ENCODE peak calls at places on chromosome 17, in five cellular contexts. S is tibial nerve; L is CD8-positive, alpha-beta T cell; N is OCI-LY7; W is small intestine. B is an unnamed sample.

GRCh38 chr17:20095366-20096080 is 86.4 kb downstream of the SPECC1 start:
- DNase-seq in S (peak; percentile 76), L (no peak), N (no peak), W (peak; percentile 4), B (peak; percentile 45)

GRCh38 chr17:81165246-81166032 is at the start of gene PVALEF:
- DNase-seq in S (no peak), L (no peak), N (no peak), W (peak; percentile 43), B (no peak)

GRCh38 chr17:65987988-65988387 is 203.9 kb downstream of the CEP112 start:
- DNase-seq in S (no peak), L (no peak), N (peak; percentile 38), W (peak; percentile 70), B (peak; percentile 31)

GRCh38 chr17:61338000-61338864 is 61.4 kb upstream of the TBX2 start:
- DNase-seq in S (no peak), L (no peak), N (no peak), W (no peak), B (no peak)

GRCh38 chr17:47254403-47254943 is 846 bp downstream of the ITGB3 start:
- DNase-seq in S (no peak), L (no peak), N (no peak), W (no peak), B (no peak)

GRCh38 chr17:65182233-65182632 is 45.1 kb downstream of the RGS9 start:
- DNase-seq in S (no peak), L (no peak), N (peak; percentile 65), W (no peak), B (no peak)

GRCh38 chr17:38428643-38429371 is 543 bp downstream of the ARHGAP23 start:
- DNase-seq in S (no peak), L (no peak), N (peak; percentile 39), W (no peak), B (no peak)

GRCh38 chr17:39612291-39612894 is 4.7 kb upstream of the NEUROD2 start:
- DNase-seq in S (no peak), L (no peak), N (no peak), W (no peak), B (no peak)

GRCh38 chr17:50944054-50944901 is 78.1 kb upstream of the TOB1 start:
- DNase-seq in S (peak; percentile 61), L (peak; percentile 75), N (peak; percentile 41), W (peak; percentile 87), B (no peak)

GRCh38 chr17:80761421-80761871 is 216.8 kb downstream of the RPTOR start:
- DNase-seq in S (no peak), L (peak; percentile 65), N (no peak), W (no peak), B (no peak)

GRCh38 chr17:50536683-50537646 is 4.4 kb downstream of the EPN3 start:
- DNase-seq in S (no peak), L (no peak), N (no peak), W (no peak), B (no peak)

GRCh38 chr17:34370376-34370996 is 7.5 kb upstream of the CCL1 start:
- DNase-seq in S (no peak), L (no peak), N (peak; percentile 35), W (no peak), B (no peak)

GRCh38 chr17:74190807-74191206 is 12.7 kb upstream of the RPL38 start:
- DNase-seq in S (no peak), L (no peak), N (no peak), W (no peak), B (no peak)

GRCh38 chr17:66952031-66952524 is 12.4 kb upstream of the CACNG4 start:
- DNase-seq in S (no peak), L (no peak), N (no peak), W (peak; percentile 76), B (no peak)

GRCh38 chr17:46184696-46185095 is 8.5 kb downstream of the KANSL1 start:
- DNase-seq in S (no peak), L (no peak), N (no peak), W (no peak), B (no peak)

GRCh38 chr17:9367186-9367585 is 208.4 kb downstream of the STX8 start:
- DNase-seq in S (no peak), L (no peak), N (no peak), W (no peak), B (no peak)

GRCh38 chr17:61325382-61326073 is 74.1 kb upstream of the TBX2 start:
- DNase-seq in S (no peak), L (no peak), N (no peak), W (no peak), B (no peak)

GRCh38 chr17:78539771-78540170 is 37.4 kb downstream of the DNAH17 start:
- DNase-seq in S (no peak), L (no peak), N (no peak), W (no peak), B (no peak)

GRCh38 chr17:61000911-61001310 is 323.3 kb downstream of the BCAS3 start:
- DNase-seq in S (no peak), L (no peak), N (no peak), W (no peak), B (no peak)

GRCh38 chr17:73347355-73347754 is 35.6 kb upstream of the CDC42EP4 start:
- DNase-seq in S (no peak), L (no peak), N (no peak), W (no peak), B (no peak)

GRCh38 chr17:10200645-10201044 is 2.2 kb upstream of the GAS7 start:
- DNase-seq in S (no peak), L (no peak), N (no peak), W (no peak), B (no peak)

GRCh38 chr17:78706271-78706915 is 75.7 kb downstream of the CYTH1 start:
- DNase-seq in S (no peak), L (no peak), N (peak; percentile 78), W (no peak), B (no peak)

GRCh38 chr17:32627233-32628008 is 140.6 kb downstream of the CDK5R1 start:
- DNase-seq in S (no peak), L (no peak), N (no peak), W (no peak), B (peak; percentile 67)

GRCh38 chr17:4375039-4375748 is 8.7 kb upstream of the UBE2G1 start:
- DNase-seq in S (no peak), L (no peak), N (peak; percentile 94), W (peak; percentile 25), B (no peak)

GRCh38 chr17:7191571-7192270 is 12.6 kb upstream of the ASGR1 start:
- DNase-seq in S (peak; percentile 24), L (no peak), N (peak; percentile 38), W (peak; percentile 42), B (no peak)

GRCh38 chr17:80330276-80330675 is 69.6 kb downstream of the RNF213 start:
- DNase-seq in S (no peak), L (no peak), N (no peak), W (no peak), B (no peak)

GRCh38 chr17:37483311-37484039 is 6.2 kb upstream of the DUSP14 start:
- DNase-seq in S (no peak), L (no peak), N (peak; percentile 11), W (no peak), B (no peak)

GRCh38 chr17:75433223-75433622 is 23.2 kb upstream of the TMEM94 start:
- DNase-seq in S (no peak), L (no peak), N (no peak), W (no peak), B (no peak)
- H3K4me1 ChIP-seq in S (peaks cover 4% of the 10 kb centered on the region), L (no peaks in the 10 kb centered on the region), N (no peaks in the 10 kb centered on the region), W (peaks cover 3% of the 10 kb centered on the region), B (no peaks in the 10 kb centered on the region)

GRCh38 chr17:17417718-17418151 is 59.1 kb upstream of the MED9 start:
- DNase-seq in S (no peak), L (no peak), N (no peak), W (peak; percentile 93), B (no peak)

GRCh38 chr17:17416400-17417360 is 60.1 kb upstream of the MED9 start:
- DNase-seq in S (no peak), L (peak; percentile 22), N (no peak), W (peak; percentile 30), B (no peak)

GRCh38 chr17:17415006-17415405 is 61.8 kb upstream of the MED9 start:
- DNase-seq in S (no peak), L (no peak), N (no peak), W (no peak), B (no peak)

GRCh38 chr17:17414316-17414937 is 62.4 kb upstream of the MED9 start:
- DNase-seq in S (peak; percentile 59), L (no peak), N (no peak), W (no peak), B (no peak)

GRCh38 chr17:17416007-17416399 is 60.8 kb upstream of the MED9 start:
- DNase-seq in S (no peak), L (no peak), N (peak; percentile 89), W (peak; percentile 62), B (peak; percentile 52)
- H3K4me3 ChIP-seq in S (no peak overlapping the region), L (no peak overlapping the region), N (no peak overlapping the region), W (no peak overlapping the region), B (no peak overlapping the region)

GRCh38 chr17:57484081-57484666 is 227.9 kb downstream of the MSI2 start:
- DNase-seq in S (no peak), L (no peak), N (no peak), W (no peak), B (no peak)
- H3K4me1 ChIP-seq in S (peaks cover 6% of the 10 kb centered on the region), L (peaks cover 45% of the 10 kb centered on the region), N (peaks cover 34% of the 10 kb centered on the region), W (no peaks in the 10 kb centered on the region), B (no peaks in the 10 kb centered on the region)

GRCh38 chr17:42783062-42783777 is 2.8 kb downstream of the WNK4 start:
- DNase-seq in S (no peak), L (no peak), N (no peak), W (no peak), B (no peak)
- H3K4me3 ChIP-seq in S (no peak overlapping the region), L (no peak overlapping the region), N (no peak overlapping the region), W (no peak overlapping the region), B (no peak overlapping the region)

GRCh38 chr17:48599373-48599772 is 5.4 kb downstream of the HOXB6 start:
- DNase-seq in S (no peak), L (no peak), N (no peak), W (no peak), B (no peak)

GRCh38 chr17:48598727-48599126 is 5.1 kb upstream of the HOXB5 start:
- DNase-seq in S (no peak), L (no peak), N (no peak), W (no peak), B (no peak)

GRCh38 chr17:48601528-48602430 is 3.0 kb downstream of the HOXB6 start:
- DNase-seq in S (no peak), L (no peak), N (no peak), W (no peak), B (no peak)

GRCh38 chr17:48600244-48601098 is 4.3 kb downstream of the HOXB6 start:
- DNase-seq in S (no peak), L (no peak), N (no peak), W (no peak), B (no peak)

DNA sequence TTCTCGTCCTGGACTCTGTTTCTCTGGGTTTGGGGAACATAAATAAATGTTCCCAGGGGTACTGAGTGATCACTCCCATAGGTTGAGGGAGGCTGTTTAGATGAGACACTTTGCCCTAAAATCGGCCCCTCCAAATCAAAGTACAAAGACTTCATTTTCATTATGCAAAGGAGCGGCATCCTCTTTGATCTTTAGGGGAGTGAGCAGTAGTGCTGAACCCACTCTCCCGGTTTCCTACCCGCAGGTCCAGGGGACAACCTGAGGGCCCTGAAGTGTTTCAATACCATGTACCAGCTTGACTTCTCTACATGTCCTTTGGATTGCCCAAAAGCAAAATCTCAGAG is 3.6 kb downstream of the HOXB6 start:
- DNase-seq in S (no peak), L (no peak), N (no peak), W (no peak), B (no peak)
- H3K4me1 ChIP-seq in S (peaks cover 22% of the 10 kb centered on the region), L (peaks cover 35% of the 10 kb centered on the region), N (peaks cover 6% of the 10 kb centered on the region), W (no peaks in the 10 kb centered on the region), B (peaks cover 2% of the 10 kb centered on the region)

B was measured in iPS DF 6.9.